ENCODE peak calls at places on chromosomes 1 and 21, in ten cellular contexts. A is mesothelial cell of epicardium, I is A673, U is coronary artery, M is AG04450, E is HFFc6, O is heart right ventricle, D is cardiac muscle cell, F is GM13976, P is ovary. Y is an unnamed sample.

GRCh38 chr1:201385299-201385891 is 7.9 kb upstream of the TNNT2 start:
- DNase-seq in A (peak), I (peak), U (no peak), M (no peak), E (no peak), O (no peak), D (peak), F (peak), P (no peak), Y (no peak)

GRCh38 chr1:246213947-246214346 is 293.1 kb downstream of the SMYD3 start:
- DNase-seq in A (no peak), I (no peak), U (no peak), M (no peak), E (no peak), O (no peak), D (no peak), F (no peak), P (no peak), Y (no peak)

GRCh38 chr1:2631136-2632050 is 1.4 kb downstream of the MMEL1 start:
- DNase-seq in A (no peak), I (no peak), U (peak), M (no peak), E (no peak), O (no peak), D (no peak), F (peak), P (no peak), Y (no peak)

GRCh38 chr1:117633068-117633345 is 27.2 kb downstream of the TENT5C start:
- DNase-seq in A (no peak), I (no peak), U (peak), M (no peak), E (no peak), O (no peak), D (no peak), F (no peak), P (no peak), Y (no peak)

GRCh38 chr1:234222561-234223280 is 150.5 kb upstream of the COA6 start:
- DNase-seq in A (no peak), I (no peak), U (no peak), M (no peak), E (no peak), O (no peak), D (no peak), F (no peak), P (no peak), Y (no peak)

GRCh38 chr1:165239873-165240272 is 116.6 kb downstream of the LMX1A start:
- DNase-seq in A (no peak), I (no peak), U (no peak), M (no peak), E (no peak), O (no peak), D (no peak), F (no peak), P (no peak), Y (no peak)

GRCh38 chr1:189970331-189971230 is 507.1 kb downstream of the BRINP3 start:
- DNase-seq in A (no peak), I (no peak), U (no peak), M (no peak), E (no peak), O (no peak), D (no peak), F (no peak), P (no peak), Y (no peak)

GRCh38 chr1:207824691-207825090 is 72.8 kb downstream of the CD46 start:
- DNase-seq in A (no peak), I (no peak), U (peak), M (no peak), E (peak), O (no peak), D (no peak), F (no peak), P (no peak), Y (no peak)

GRCh38 chr1:16237343-16237830 is 404 bp upstream of the CPLANE2 start:
- DNase-seq in A (no peak), I (no peak), U (no peak), M (no peak), E (peak), O (no peak), D (no peak), F (no peak), P (no peak), Y (no peak)

GRCh38 chr1:56331892-56332567 is 247.3 kb downstream of the PLPP3 start:
- DNase-seq in A (no peak), I (no peak), U (no peak), M (no peak), E (no peak), O (no peak), D (peak), F (no peak), P (no peak), Y (no peak)

GRCh38 chr21:24046816-24047443 is 1560.4 kb downstream of the MRPL39 start:
- DNase-seq in A (no peak), I (no peak), U (no peak), M (no peak), E (no peak), O (no peak), D (no peak), F (no peak), P (no peak), Y (no peak)

DNA sequence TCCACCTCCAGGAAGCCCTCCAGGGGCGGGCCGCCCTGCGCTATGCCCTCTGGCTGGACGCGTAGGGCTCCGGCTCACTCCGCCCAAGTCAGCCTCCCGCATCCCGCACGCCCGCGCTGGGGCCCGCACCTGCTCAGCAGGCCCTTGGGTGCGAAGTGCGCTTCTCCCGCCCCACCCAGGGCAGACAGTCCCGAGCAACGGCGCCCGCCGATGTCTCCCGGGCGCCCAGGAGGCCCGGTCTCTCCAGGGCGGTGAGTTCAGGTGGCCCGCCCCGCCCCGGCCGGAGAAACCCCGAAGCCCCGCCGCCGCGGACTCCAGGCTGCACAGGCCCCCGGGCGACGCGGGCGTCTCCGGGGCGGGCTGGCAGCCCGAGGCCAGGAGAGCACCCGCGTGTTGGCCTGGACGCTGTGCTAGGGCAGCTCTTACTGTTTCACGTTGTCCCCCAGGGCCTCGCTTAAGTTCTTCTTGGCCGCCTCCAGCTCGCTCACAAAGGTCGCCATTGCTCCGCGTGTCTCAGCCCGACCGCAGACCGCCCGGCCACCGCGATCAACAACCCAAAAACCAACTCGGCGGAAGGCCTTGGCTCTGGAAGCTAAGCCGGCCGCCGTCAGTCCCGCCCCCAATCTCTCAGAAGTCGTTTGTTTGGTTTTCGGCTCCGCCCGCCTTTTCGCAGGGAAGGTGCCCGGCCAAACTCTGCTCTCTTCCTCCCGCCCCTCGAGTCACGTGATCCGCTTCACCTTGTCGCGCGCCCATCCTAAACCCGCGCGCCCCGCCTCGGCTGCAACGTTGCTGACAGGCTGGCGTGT is at the start of gene TADA1:
- DNase-seq in A (peak), I (peak), U (peak), M (peak), E (peak), O (peak), D (peak), F (peak), P (peak), Y (peak)
- TF ChIP-seq CTCF in A (no peak), I (no peak), U (no peak), M (no peak), E (no peak), O (peak), D (no peak), F (peak), P (no peak), Y (no peak)

GRCh38 chr1:161096015-161096414 is 2.1 kb upstream of the KLHDC9 start:
- DNase-seq in A (no peak), I (no peak), U (no peak), M (no peak), E (no peak), O (no peak), D (no peak), F (peak), P (no peak), Y (no peak)

GRCh38 chr1:161096514-161096913 is 1.6 kb upstream of the KLHDC9 start:
- DNase-seq in A (peak), I (no peak), U (no peak), M (no peak), E (no peak), O (peak), D (no peak), F (no peak), P (no peak), Y (no peak)

GRCh38 chr1:161099090-161099802 is 1.1 kb downstream of the KLHDC9 start:
- DNase-seq in A (no peak), I (no peak), U (no peak), M (no peak), E (no peak), O (no peak), D (no peak), F (no peak), P (no peak), Y (no peak)

GRCh38 chr1:161100534-161100933 is 2.4 kb downstream of the KLHDC9 start:
- DNase-seq in A (no peak), I (no peak), U (no peak), M (no peak), E (no peak), O (peak), D (no peak), F (no peak), P (no peak), Y (no peak)

GRCh38 chr1:161098161-161099068 is at the start of gene KLHDC9:
- DNase-seq in A (peak), I (peak), U (no peak), M (no peak), E (peak), O (peak), D (peak), F (peak), P (peak), Y (peak)
- TF ChIP-seq CTCF in A (no peak), I (no peak), U (no peak), M (no peak), E (no peak), O (peak), D (peak), F (no peak), P (no peak), Y (no peak)

DNA sequence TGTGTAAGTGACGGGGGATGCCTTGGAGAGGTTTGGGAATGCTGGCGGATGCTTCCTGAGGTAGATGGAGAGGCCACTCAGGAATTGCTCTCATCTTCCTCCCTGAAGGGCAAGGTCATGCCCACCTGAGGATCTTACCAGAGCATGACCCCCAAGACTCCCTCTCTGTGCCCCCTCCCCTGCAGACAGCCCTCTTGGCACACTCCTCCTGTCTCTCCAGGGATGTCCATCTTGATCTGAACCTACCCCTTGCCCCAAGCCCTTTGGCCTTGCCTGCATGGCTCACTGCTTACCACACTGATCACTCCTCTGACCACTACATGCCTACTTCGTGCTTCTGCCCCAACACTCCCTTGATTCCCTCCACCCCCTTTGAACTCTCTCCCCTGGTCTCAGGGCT is 17.9 kb upstream of the MPL start:
- DNase-seq in A (no peak), I (no peak), U (no peak), M (no peak), E (no peak), O (no peak), D (no peak), F (no peak), P (no peak), Y (no peak)
- TF ChIP-seq CTCF in A (no peak), I (no peak), U (no peak), M (no peak), E (no peak), O (no peak), D (no peak), F (no peak), P (no peak), Y (no peak)

GRCh38 chr1:145847827-145848226 is 2.4 kb downstream of the NUDT17 start:
- DNase-seq in A (no peak), I (no peak), U (no peak), M (no peak), E (no peak), O (no peak), D (no peak), F (no peak), P (no peak), Y (no peak)

GRCh38 chr1:145845144-145845513 is 301 bp upstream of the NUDT17 start:
- DNase-seq in A (no peak), I (no peak), U (no peak), M (no peak), E (no peak), O (no peak), D (no peak), F (peak), P (no peak), Y (no peak)

GRCh38 chr1:145845514-145846161 is at the start of gene NUDT17:
- DNase-seq in A (peak), I (peak), U (peak), M (peak), E (peak), O (peak), D (peak), F (peak), P (peak), Y (peak)

GRCh38 chr1:145846191-145846590 is 761 bp downstream of the NUDT17 start:
- DNase-seq in A (no peak), I (peak), U (no peak), M (no peak), E (peak), O (peak), D (peak), F (peak), P (no peak), Y (no peak)

DNA sequence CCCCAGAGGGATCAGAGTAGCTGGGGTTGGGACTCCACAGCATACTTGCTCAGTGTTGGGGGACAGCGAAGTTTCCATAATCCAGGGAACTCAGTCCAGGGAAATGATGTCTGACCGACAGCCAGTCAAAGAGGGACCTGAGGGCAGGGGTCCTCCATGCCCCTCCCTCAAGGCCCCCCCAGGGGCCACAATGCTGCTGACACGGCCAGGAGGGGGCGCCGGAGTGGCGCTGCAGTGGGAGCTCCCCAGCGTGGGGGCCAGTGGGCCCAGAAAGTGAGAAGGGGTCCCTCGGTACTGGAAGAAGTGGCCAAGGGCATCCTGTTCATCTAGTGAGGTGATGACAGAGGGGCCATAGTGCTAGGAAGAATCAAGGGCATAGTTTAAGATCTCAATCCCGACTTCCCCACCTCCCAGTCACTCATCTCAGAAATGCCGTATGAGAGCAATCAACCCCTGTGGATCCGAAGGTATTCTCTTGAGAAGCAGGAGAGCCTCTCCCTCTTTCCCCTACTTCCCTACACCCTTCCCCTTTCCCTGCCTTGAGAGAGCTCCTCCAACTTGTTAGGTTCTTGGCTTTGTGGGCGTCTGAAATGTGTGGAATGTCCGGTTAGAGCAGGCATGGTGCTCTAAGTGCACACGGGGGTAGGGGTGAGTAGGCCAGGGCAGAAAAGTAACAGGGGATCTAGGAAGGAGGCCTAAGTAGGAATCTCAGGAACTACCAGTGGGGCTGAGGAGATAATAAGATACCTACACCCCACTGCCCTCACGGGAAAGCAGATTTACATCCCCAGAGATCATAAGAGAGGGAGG is 4.1 kb downstream of the NUDT17 start:
- DNase-seq in A (no peak), I (no peak), U (no peak), M (no peak), E (peak), O (no peak), D (no peak), F (no peak), P (no peak), Y (no peak)
- TF ChIP-seq CTCF in A (peak), I (peak), U (no peak), M (peak), E (peak), O (peak), D (peak), F (peak), P (no peak), Y (peak)

DNA sequence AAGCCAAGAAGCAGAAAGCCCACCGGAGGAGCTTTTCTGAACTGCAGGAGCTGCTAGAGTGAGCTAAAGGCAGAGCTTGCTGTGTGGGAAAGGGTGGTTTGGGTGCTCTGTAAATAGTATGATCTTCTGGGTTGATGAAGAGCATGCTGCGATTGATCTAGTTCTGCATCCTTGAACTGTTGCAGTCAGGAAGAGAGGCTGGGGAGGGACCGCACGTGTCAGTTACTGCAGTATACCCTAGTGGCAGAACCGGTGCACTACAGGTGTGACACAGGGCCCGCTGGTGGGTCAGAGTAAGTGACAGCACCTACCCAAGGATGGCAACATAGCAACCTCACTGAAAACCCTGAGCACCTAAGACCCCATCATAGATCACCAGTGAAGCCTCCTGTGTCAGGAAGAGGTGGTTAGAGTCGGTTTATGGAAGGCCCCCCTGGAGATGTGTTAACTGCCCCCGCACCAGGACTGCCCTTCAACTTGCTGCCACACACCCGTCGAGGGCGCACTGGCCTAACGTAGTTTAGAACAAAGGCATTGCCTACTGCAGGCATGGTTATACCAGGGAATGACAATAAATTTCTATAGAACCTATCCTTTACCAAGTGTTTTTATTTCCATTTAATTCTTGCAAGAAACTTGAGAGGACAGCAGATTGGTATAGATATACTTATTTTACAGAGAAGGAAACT is 146.0 kb upstream of the KIAA0040 start:
- DNase-seq in A (no peak), I (peak), U (no peak), M (no peak), E (no peak), O (no peak), D (peak), F (peak), P (no peak), Y (no peak)
- TF ChIP-seq CTCF in A (peak), I (peak), U (no peak), M (peak), E (no peak), O (peak), D (peak), F (peak), P (no peak), Y (no peak)

GRCh38 chr1:178938959-178939317 is 68.1 kb upstream of the ANGPTL1 start:
- DNase-seq in A (no peak), I (no peak), U (peak), M (peak), E (no peak), O (peak), D (no peak), F (no peak), P (peak), Y (peak)

GRCh38 chr1:178939328-178939727 is 68.5 kb upstream of the ANGPTL1 start:
- DNase-seq in A (no peak), I (no peak), U (no peak), M (no peak), E (no peak), O (peak), D (no peak), F (peak), P (no peak), Y (no peak)

GRCh38 chr1:178937770-178938169 is 66.9 kb upstream of the ANGPTL1 start:
- DNase-seq in A (no peak), I (no peak), U (peak), M (no peak), E (no peak), O (no peak), D (no peak), F (no peak), P (peak), Y (no peak)

GRCh38 chr1:178940022-178940765 is 69.3 kb upstream of the ANGPTL1 start:
- DNase-seq in A (no peak), I (no peak), U (peak), M (peak), E (peak), O (no peak), D (no peak), F (no peak), P (peak), Y (no peak)

GRCh38 chr1:178938281-178938958 is 67.5 kb upstream of the ANGPTL1 start:
- DNase-seq in A (no peak), I (no peak), U (no peak), M (no peak), E (no peak), O (no peak), D (no peak), F (no peak), P (peak), Y (no peak)
- TF ChIP-seq CTCF in A (no peak), I (no peak), U (no peak), M (no peak), E (no peak), O (no peak), D (no peak), F (no peak), P (no peak), Y (no peak)

DNA sequence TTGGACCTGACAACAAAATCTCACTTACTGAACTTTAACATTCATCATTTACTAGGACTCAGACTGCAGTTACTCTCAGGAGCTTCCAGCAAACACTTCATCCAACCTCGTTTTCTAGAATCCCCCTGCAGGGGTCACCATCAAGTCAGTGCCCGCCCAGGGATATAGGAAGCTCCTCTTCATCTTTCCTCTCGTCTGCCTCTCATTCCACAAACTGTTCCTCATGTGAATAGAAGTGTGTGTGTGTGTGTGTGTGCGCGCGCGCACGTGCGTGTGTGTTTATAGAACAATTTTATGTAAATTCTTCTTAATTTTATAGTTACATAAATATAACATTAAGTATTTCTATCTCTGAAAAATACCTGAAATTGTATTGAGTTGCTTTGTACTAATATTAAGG is 21.8 kb upstream of the ABCD3 start:
- DNase-seq in A (no peak), I (peak), U (no peak), M (no peak), E (no peak), O (no peak), D (peak), F (no peak), P (no peak), Y (no peak)
- TF ChIP-seq CTCF in A (no peak), I (peak), U (no peak), M (peak), E (peak), O (peak), D (peak), F (no peak), P (no peak), Y (no peak)

GRCh38 chr1:95041491-95042165 is 31.1 kb downstream of the ALG14 start:
- DNase-seq in A (peak), I (peak), U (no peak), M (peak), E (peak), O (peak), D (peak), F (peak), P (peak), Y (peak)
- TF ChIP-seq CTCF in A (peak), I (peak), U (peak), M (peak), E (peak), O (peak), D (peak), F (peak), P (peak), Y (peak)

GRCh38 chr1:98884864-98885263 is 119.8 kb downstream of the PLPPR5 start:
- DNase-seq in A (no peak), I (no peak), U (no peak), M (no peak), E (no peak), O (no peak), D (no peak), F (no peak), P (no peak), Y (no peak)
- TF ChIP-seq CTCF in A (no peak), I (no peak), U (no peak), M (no peak), E (peak), O (no peak), D (no peak), F (no peak), P (no peak), Y (no peak)

GRCh38 chr1:67853704-67854103 is 20.4 kb upstream of the GNG12 start:
- DNase-seq in A (peak), I (peak), U (no peak), M (no peak), E (peak), O (peak), D (peak), F (peak), P (peak), Y (peak)
- TF ChIP-seq CTCF in A (peak), I (peak), U (no peak), M (peak), E (peak), O (peak), D (peak), F (peak), P (peak), Y (peak)